ENCODE peak calls at places on chromosomes 6 and 20, in ten cellular contexts. I, O, A, K, F, X, G, N, Y and C are unnamed samples.

GRCh38 chr6:135114355-135115145 is 59.9 kb upstream of the HBS1L start:
- DNase-seq in I (no peak), N (no peak), X (no peak), K (no peak), A (no peak), G (no peak), F (no peak), Y (no peak), O (no peak), C (no peak)

GRCh38 chr6:105786890-105787655 is 299.1 kb upstream of the PRDM1 start:
- DNase-seq in I (no peak), K (no peak), A (no peak), F (no peak), G (no peak), Y (no peak), X (no peak), N (no peak), O (no peak), C (no peak)

GRCh38 chr6:156752666-156753301 is 24.4 kb upstream of the ARID1B start:
- DNase-seq in I (no peak), F (no peak), A (no peak), O (no peak), G (peak), N (no peak), Y (no peak), K (no peak), X (no peak), C (peak)

GRCh38 chr20:54122189-54122588 is 51.6 kb downstream of the CYP24A1 start:
- DNase-seq in I (peak), Y (no peak), F (no peak), O (no peak), K (no peak), N (no peak), X (no peak), A (no peak), G (peak), C (no peak)

GRCh38 chr6:169702640-169703246 is 817 bp downstream of the C6orf120 start:
- DNase-seq in Y (peak), N (no peak), G (peak), K (no peak), A (no peak), I (no peak), X (no peak), F (peak), O (no peak), C (no peak)

GRCh38 chr20:46705378-46705729 is 4.1 kb upstream of the SLC2A10 start:
- DNase-seq in F (no peak), N (no peak), A (no peak), O (no peak), I (no peak), Y (no peak), G (no peak), X (no peak), K (no peak), C (no peak)

GRCh38 chr6:25489399-25489798 is 162.6 kb upstream of the SCGN start:
- DNase-seq in K (no peak), F (no peak), X (no peak), O (no peak), N (no peak), G (no peak), Y (no peak), A (no peak), I (no peak), C (no peak)

GRCh38 chr6:33592595-33593413 is 12.7 kb upstream of the BAK1 start:
- DNase-seq in Y (no peak), N (no peak), G (no peak), X (no peak), F (no peak), O (no peak), A (no peak), K (no peak), I (no peak), C (no peak)

GRCh38 chr6:52609968-52610367 is 33.1 kb upstream of the TRAM2 start:
- DNase-seq in N (no peak), O (no peak), K (no peak), Y (no peak), I (no peak), F (no peak), X (no peak), A (no peak), G (no peak), C (no peak)